ENCODE peak calls at places on chromosome 5, in eight cellular contexts. C, V, W, I, T, G, E and Z are unnamed samples.

GRCh38 chr5:72366324-72366976 is 46.3 kb downstream of the PTCD2 start:
- DNase-seq in C (no peak), V (no peak), W (peak), I (peak), T (peak), G (peak), E (peak), Z (no peak)

GRCh38 chr5:36422957-36423356 is 121.3 kb upstream of the RANBP3L start:
- DNase-seq in C (no peak), V (no peak), W (no peak), I (no peak), T (peak), G (no peak), E (no peak), Z (no peak)

GRCh38 chr5:96070625-96071246 is 109.1 kb upstream of the ELL2 start:
- DNase-seq in C (no peak), V (no peak), W (no peak), I (no peak), T (no peak), G (no peak), E (no peak), Z (no peak)

GRCh38 chr5:72908666-72909065 is 47.2 kb upstream of the FCHO2 start:
- DNase-seq in C (no peak), V (no peak), W (no peak), I (no peak), T (no peak), G (no peak), E (no peak), Z (peak)

GRCh38 chr5:97097348-97098220 is 44.8 kb downstream of the LIX1 start:
- DNase-seq in C (no peak), V (no peak), W (no peak), I (no peak), T (no peak), G (no peak), E (no peak), Z (no peak)

GRCh38 chr5:172871561-172871960 is 37.5 kb downstream of the ERGIC1 start:
- DNase-seq in C (no peak), V (no peak), W (no peak), I (no peak), T (peak), G (no peak), E (no peak), Z (no peak)

GRCh38 chr5:174410716-174411512 is 313.5 kb upstream of the MSX2 start:
- DNase-seq in C (no peak), V (no peak), W (no peak), I (no peak), T (no peak), G (no peak), E (no peak), Z (no peak)

GRCh38 chr5:57816108-57816507 is 333.5 kb upstream of the ACTBL2 start:
- DNase-seq in C (no peak), V (no peak), W (no peak), I (no peak), T (peak), G (peak), E (no peak), Z (peak)

GRCh38 chr5:135600141-135600570 is 21.4 kb upstream of the CXCL14 start:
- DNase-seq in C (no peak), V (no peak), W (no peak), I (no peak), T (no peak), G (no peak), E (no peak), Z (no peak)

GRCh38 chr5:2742921-2743679 is 8.4 kb downstream of the IRX2 start:
- DNase-seq in C (no peak), V (no peak), W (no peak), I (no peak), T (no peak), G (no peak), E (no peak), Z (no peak)

GRCh38 chr5:141850183-141850768 is 27.9 kb downstream of the PCDH1 start:
- DNase-seq in C (peak), V (no peak), W (no peak), I (peak), T (no peak), G (peak), E (no peak), Z (no peak)

GRCh38 chr5:13477118-13477737 is 467.3 kb downstream of the DNAH5 start:
- DNase-seq in C (no peak), V (no peak), W (no peak), I (no peak), T (no peak), G (no peak), E (no peak), Z (no peak)

GRCh38 chr5:126335871-126336270 is 87.3 kb upstream of the GRAMD2B start:
- DNase-seq in C (no peak), V (no peak), W (no peak), I (no peak), T (no peak), G (no peak), E (no peak), Z (no peak)

GRCh38 chr5:89276566-89277305 is 393.8 kb upstream of the MEF2C start:
- DNase-seq in C (no peak), V (no peak), W (no peak), I (no peak), T (no peak), G (no peak), E (no peak), Z (no peak)

GRCh38 chr5:90054612-90055011 is 354.9 kb downstream of the CETN3 start:
- DNase-seq in C (no peak), V (no peak), W (no peak), I (no peak), T (peak), G (no peak), E (no peak), Z (no peak)